ENCODE peak calls at places on chromosomes 7 and 10, in nine cellular contexts. V, G, W, U, D, L, J, O and Z are unnamed samples. For H3K79me2 and H3K4me1, the result is how much of the 10 kb centered on the place peaks cover.

GRCh38 chr10:61163403-61163802 is 219.4 kb upstream of the RHOBTB1 start:
- DNase-seq in V (no peak), G (no peak), W (no peak), U (peak), D (no peak), L (no peak), J (no peak), O (no peak), Z (no peak)

GRCh38 chr7:129875745-129876411 is 76.9 kb downstream of the UBE2H start:
- DNase-seq in V (no peak), G (no peak), W (no peak), U (peak), D (no peak), L (no peak), J (no peak), O (no peak), Z (peak)

GRCh38 chr10:68330852-68331454 is 911 bp upstream of the HNRNPH3 start:
- DNase-seq in V (no peak), G (no peak), W (no peak), U (no peak), D (peak), L (peak), J (peak), O (peak), Z (peak)

GRCh38 chr7:130394421-130395188 is 14.3 kb downstream of the CPA1 start:
- DNase-seq in V (no peak), G (no peak), W (no peak), U (no peak), D (no peak), L (no peak), J (peak), O (no peak), Z (no peak)

GRCh38 chr10:79111427-79111826 is 42.7 kb downstream of the ZMIZ1 start:
- DNase-seq in V (no peak), G (no peak), W (no peak), U (peak), D (no peak), L (no peak), J (no peak), O (peak), Z (peak)

GRCh38 chr10:45558406-45558805 is 114.2 kb downstream of the ZFAND4 start:
- DNase-seq in V (no peak), G (no peak), W (no peak), U (no peak), D (no peak), L (no peak), J (no peak), O (no peak), Z (no peak)

GRCh38 chr7:27940341-27940740 is 200.4 kb downstream of the TAX1BP1 start:
- DNase-seq in V (no peak), G (no peak), W (no peak), U (no peak), D (no peak), L (no peak), J (no peak), O (no peak), Z (no peak)

GRCh38 chr10:94409016-94409657 is 6.8 kb downstream of the TBC1D12 start:
- DNase-seq in V (no peak), G (no peak), W (no peak), U (no peak), D (peak), L (no peak), J (peak), O (no peak), Z (no peak)

GRCh38 chr10:92420554-92421275 is 129.7 kb downstream of the MARCHF5 start:
- DNase-seq in V (no peak), G (no peak), W (no peak), U (no peak), D (peak), L (no peak), J (peak), O (no peak), Z (peak)

GRCh38 chr10:102644646-102645387 is 538 bp downstream of the TRIM8 start:
- DNase-seq in V (peak), G (peak), W (peak), U (peak), D (peak), L (peak), J (peak), O (peak), Z (peak)

GRCh38 chr10:119917777-119918176 is 25.2 kb downstream of the SEC23IP start:
- DNase-seq in V (no peak), G (no peak), W (no peak), U (peak), D (no peak), L (no peak), J (no peak), O (no peak), Z (peak)

GRCh38 chr7:74269757-74270277 is 15.6 kb upstream of the RFC2 start:
- DNase-seq in V (peak), G (peak), W (peak), U (peak), D (peak), L (peak), J (peak), O (peak), Z (peak)

GRCh38 chr7:21971780-21972396 is 26.2 kb upstream of the CDCA7L start:
- DNase-seq in V (no peak), G (no peak), W (peak), U (no peak), D (no peak), L (no peak), J (no peak), O (no peak), Z (no peak)
- H3K79me2 ChIP-seq in V (under half), G (under half), W (under half), U (under half), D (under half), L (under half), J (under half), O (under half), Z (under half)

GRCh38 chr10:4075443-4075842 is 290.4 kb upstream of the KLF6 start:
- DNase-seq in V (no peak), G (no peak), W (no peak), U (no peak), D (no peak), L (no peak), J (no peak), O (no peak), Z (no peak)

GRCh38 chr10:4074559-4075407 is 289.8 kb upstream of the KLF6 start:
- DNase-seq in V (peak), G (no peak), W (no peak), U (no peak), D (no peak), L (no peak), J (no peak), O (no peak), Z (peak)

GRCh38 chr10:4070921-4071320 is 285.9 kb upstream of the KLF6 start:
- DNase-seq in V (no peak), G (no peak), W (no peak), U (no peak), D (no peak), L (no peak), J (no peak), O (no peak), Z (no peak)

GRCh38 chr10:4070171-4070570 is 285.2 kb upstream of the KLF6 start:
- DNase-seq in V (no peak), G (no peak), W (no peak), U (no peak), D (no peak), L (no peak), J (no peak), O (no peak), Z (no peak)

GRCh38 chr10:4073912-4074311 is 288.9 kb upstream of the KLF6 start:
- DNase-seq in V (peak), G (no peak), W (no peak), U (no peak), D (no peak), L (no peak), J (no peak), O (no peak), Z (peak)
- TF ChIP-seq EZH2phosphoT487 in V (no peak), G (no peak), W (no peak), U (no peak), D (no peak), L (no peak), J (no peak), O (no peak), Z (no peak)

DNA sequence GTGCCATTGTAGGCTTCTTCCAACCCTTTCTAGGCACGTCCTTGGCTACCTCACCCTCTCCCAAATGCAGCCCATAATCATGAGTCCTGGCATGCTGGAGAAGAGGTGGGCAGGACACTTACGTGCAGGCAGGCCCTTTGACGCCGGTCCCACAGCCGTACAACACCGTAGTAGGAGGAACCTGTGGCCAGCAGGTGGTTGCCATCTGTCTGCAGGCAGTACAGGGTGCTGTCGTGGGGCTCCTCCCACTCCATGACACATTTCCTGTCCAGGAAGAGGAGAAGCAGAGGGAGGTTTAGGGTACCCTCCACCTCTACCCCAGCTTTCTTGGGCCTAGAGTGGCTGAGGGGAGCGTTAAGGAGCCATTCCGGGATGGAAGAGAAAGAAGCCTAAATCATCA is 23.4 kb downstream of the DPCD start:
- DNase-seq in V (no peak), G (no peak), W (no peak), U (no peak), D (no peak), L (peak), J (no peak), O (no peak), Z (peak)
- H3K4me1 ChIP-seq in V (under half), G (under half), W (under half), U (under half), D (half or more), L (under half), J (under half), O (under half), Z (under half)

DNA sequence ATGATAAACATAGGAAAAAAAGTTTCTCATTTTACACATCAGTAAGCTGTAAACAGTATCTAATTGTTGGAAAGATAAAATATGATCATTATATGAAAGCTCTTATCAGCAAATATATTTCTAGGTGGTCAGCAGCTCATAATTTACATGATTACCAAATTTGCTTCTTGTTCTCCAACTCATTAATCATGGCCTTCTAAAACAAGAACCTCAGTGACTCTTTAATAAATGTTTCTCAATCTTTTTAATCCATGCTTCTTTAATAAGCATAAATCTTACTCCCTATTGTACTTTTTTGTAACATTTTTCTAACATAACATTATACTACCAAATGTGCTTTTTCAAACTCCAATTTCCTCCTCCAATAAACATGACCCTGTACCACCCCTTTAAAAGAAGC is 5.9 kb downstream of the ITGB1 start:
- DNase-seq in V (no peak), G (no peak), W (no peak), U (no peak), D (no peak), L (no peak), J (no peak), O (no peak), Z (no peak)
- H3K79me2 ChIP-seq in V (half or more), G (half or more), W (half or more), U (half or more), D (half or more), L (half or more), J (half or more), O (half or more), Z (half or more)

GRCh38 chr7:29563590-29564454 is at the start of gene PRR15:
- DNase-seq in V (peak), G (peak), W (peak), U (peak), D (peak), L (no peak), J (peak), O (peak), Z (peak)
- TF ChIP-seq EZH2phosphoT487 in V (no peak), G (no peak), W (no peak), U (no peak), D (no peak), L (no peak), J (no peak), O (no peak), Z (no peak)

GRCh38 chr10:125115409-125115808 is 45.0 kb downstream of the CTBP2 start:
- DNase-seq in V (no peak), G (no peak), W (no peak), U (no peak), D (no peak), L (no peak), J (no peak), O (no peak), Z (no peak)

GRCh38 chr10:125117941-125118630 is 42.3 kb downstream of the CTBP2 start:
- DNase-seq in V (no peak), G (no peak), W (no peak), U (no peak), D (no peak), L (no peak), J (no peak), O (no peak), Z (peak)

GRCh38 chr10:125114761-125115391 is 45.5 kb downstream of the CTBP2 start:
- DNase-seq in V (no peak), G (no peak), W (no peak), U (no peak), D (no peak), L (no peak), J (no peak), O (no peak), Z (no peak)

GRCh38 chr10:125116041-125116649 is 44.2 kb downstream of the CTBP2 start:
- DNase-seq in V (no peak), G (no peak), W (no peak), U (no peak), D (no peak), L (no peak), J (no peak), O (no peak), Z (no peak)

DNA sequence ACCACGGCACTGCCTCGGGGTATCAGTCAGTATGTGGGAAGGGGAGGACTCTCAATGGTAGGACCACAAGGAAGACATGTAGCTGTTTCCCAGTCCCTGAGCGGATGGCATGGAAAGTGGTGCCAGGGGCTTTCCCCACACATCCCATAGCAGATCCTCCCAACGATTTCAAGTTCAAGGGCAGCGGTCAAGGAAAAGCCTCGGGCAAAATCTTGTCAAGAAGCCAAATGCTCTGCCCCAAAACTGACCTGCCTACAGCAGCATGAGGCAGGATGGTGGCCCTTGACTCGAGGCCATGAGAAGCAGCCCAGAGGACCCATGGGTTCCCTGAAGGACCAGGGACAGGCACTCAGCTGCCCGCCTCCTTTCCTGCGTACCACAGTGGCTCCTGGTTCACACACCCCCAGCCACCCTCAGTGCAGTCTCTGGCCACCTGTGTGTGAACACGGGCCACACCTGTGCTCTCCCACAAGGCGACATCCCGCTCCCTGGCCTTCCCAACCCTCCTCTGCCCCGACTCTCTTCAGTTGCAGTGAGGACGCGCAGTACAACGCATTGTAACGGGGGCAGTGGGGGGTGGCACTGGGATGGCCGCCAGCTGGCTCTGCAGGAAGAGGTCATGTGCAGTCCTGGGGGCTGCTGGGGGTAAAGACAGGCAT is 43.6 kb downstream of the CTBP2 start:
- DNase-seq in V (no peak), G (no peak), W (no peak), U (no peak), D (no peak), L (no peak), J (no peak), O (no peak), Z (no peak)
- H3K4me1 ChIP-seq in V (under half), G (under half), W (under half), U (under half), D (under half), L (under half), J (half or more), O (under half), Z (under half)